ENCODE peak calls at places on chromosome 2, in nine cellular contexts. L, I, J, F, T, E, O, R and H are unnamed samples.

GRCh38 chr2:19850526-19851050 is 51.2 kb downstream of the TTC32 start:
- DNase-seq in L (no peak), I (no peak), J (no peak), F (no peak), T (no peak), E (no peak), O (no peak), R (no peak), H (no peak)

GRCh38 chr2:212958757-212959295 is 192.6 kb downstream of the IKZF2 start:
- DNase-seq in L (no peak), I (no peak), J (no peak), F (no peak), T (no peak), E (no peak), O (no peak), R (no peak), H (no peak)

GRCh38 chr2:36408198-36408703 is 52.7 kb downstream of the CRIM1 start:
- DNase-seq in L (peak), I (no peak), J (no peak), F (no peak), T (no peak), E (no peak), O (no peak), R (peak), H (no peak)

GRCh38 chr2:96205238-96205637 is 3.4 kb downstream of the STARD7 start:
- DNase-seq in L (peak), I (no peak), J (no peak), F (no peak), T (no peak), E (no peak), O (no peak), R (no peak), H (no peak)

GRCh38 chr2:202411097-202411496 is 35.0 kb downstream of the BMPR2 start:
- DNase-seq in L (no peak), I (no peak), J (no peak), F (no peak), T (no peak), E (no peak), O (no peak), R (no peak), H (no peak)

GRCh38 chr2:8872821-8873432 is 35.5 kb upstream of the KIDINS220 start:
- DNase-seq in L (peak), I (no peak), J (peak), F (no peak), T (no peak), E (peak), O (no peak), R (no peak), H (peak)

GRCh38 chr2:191983591-191983990 is 136.7 kb upstream of the CAVIN2 start:
- DNase-seq in L (no peak), I (no peak), J (no peak), F (no peak), T (no peak), E (no peak), O (no peak), R (no peak), H (no peak)

GRCh38 chr2:68387408-68388350 is 22.6 kb downstream of the PLEK start:
- DNase-seq in L (no peak), I (no peak), J (no peak), F (no peak), T (no peak), E (no peak), O (no peak), R (no peak), H (no peak)

GRCh38 chr2:12120281-12121150 is 374.1 kb downstream of the LPIN1 start:
- DNase-seq in L (peak), I (no peak), J (no peak), F (no peak), T (no peak), E (no peak), O (no peak), R (no peak), H (no peak)

GRCh38 chr2:174263989-174264388 is 15.7 kb upstream of the OLA1 start:
- DNase-seq in L (peak), I (no peak), J (peak), F (no peak), T (no peak), E (no peak), O (no peak), R (no peak), H (peak)

GRCh38 chr2:238459081-238459629 is 32.4 kb downstream of the ASB1 start:
- DNase-seq in L (peak), I (peak), J (no peak), F (peak), T (no peak), E (no peak), O (no peak), R (peak), H (no peak)

GRCh38 chr2:49770919-49771318 is 616.6 kb upstream of the FSHR start:
- DNase-seq in L (no peak), I (no peak), J (peak), F (peak), T (no peak), E (no peak), O (peak), R (no peak), H (no peak)

GRCh38 chr2:8049851-8050571 is 631.8 kb upstream of the ID2 start:
- DNase-seq in L (no peak), I (no peak), J (no peak), F (no peak), T (no peak), E (no peak), O (no peak), R (no peak), H (no peak)

GRCh38 chr2:59490192-59490591 is 1063.3 kb downstream of the BCL11A start:
- DNase-seq in L (no peak), I (no peak), J (no peak), F (no peak), T (no peak), E (no peak), O (no peak), R (no peak), H (no peak)

GRCh38 chr2:149661844-149662243 is 74.3 kb upstream of the MMADHC start:
- DNase-seq in L (peak), I (no peak), J (peak), F (peak), T (no peak), E (peak), O (no peak), R (no peak), H (no peak)

GRCh38 chr2:101699191-101699938 is 1.9 kb downstream of the MAP4K4 start:
- DNase-seq in L (no peak), I (no peak), J (no peak), F (no peak), T (no peak), E (no peak), O (no peak), R (no peak), H (peak)

GRCh38 chr2:41881249-41881648 is 166.6 kb upstream of the PKDCC start:
- DNase-seq in L (peak), I (no peak), J (no peak), F (no peak), T (no peak), E (no peak), O (no peak), R (no peak), H (no peak)

GRCh38 chr2:56132138-56132537 is 51.7 kb upstream of the CCDC85A start:
- DNase-seq in L (peak), I (no peak), J (peak), F (no peak), T (no peak), E (no peak), O (no peak), R (no peak), H (peak)

GRCh38 chr2:632471-632870 is 44.7 kb downstream of the TMEM18 start:
- DNase-seq in L (no peak), I (no peak), J (no peak), F (no peak), T (no peak), E (no peak), O (no peak), R (no peak), H (no peak)

GRCh38 chr2:59223737-59224136 is 982.6 kb upstream of the FANCL start:
- DNase-seq in L (no peak), I (no peak), J (no peak), F (no peak), T (no peak), E (no peak), O (no peak), R (no peak), H (no peak)

GRCh38 chr2:187541086-187542085 is 12.8 kb downstream of the TFPI start:
- DNase-seq in L (peak), I (no peak), J (peak), F (no peak), T (no peak), E (no peak), O (no peak), R (no peak), H (peak)

GRCh38 chr2:143684731-143685364 is 555.6 kb downstream of the ARHGAP15 start:
- DNase-seq in L (no peak), I (no peak), J (no peak), F (no peak), T (no peak), E (no peak), O (no peak), R (no peak), H (no peak)

GRCh38 chr2:64698068-64698645 is 44.4 kb upstream of the SERTAD2 start:
- DNase-seq in L (no peak), I (no peak), J (no peak), F (no peak), T (no peak), E (no peak), O (no peak), R (no peak), H (no peak)

GRCh38 chr2:205806126-205806905 is 124.0 kb downstream of the NRP2 start:
- DNase-seq in L (no peak), I (no peak), J (peak), F (peak), T (peak), E (no peak), O (no peak), R (no peak), H (no peak)

GRCh38 chr2:148614332-148615049 is 30.1 kb upstream of the EPC2 start:
- DNase-seq in L (peak), I (no peak), J (peak), F (no peak), T (no peak), E (no peak), O (no peak), R (no peak), H (peak)

GRCh38 chr2:241909769-241910168 is 40.2 kb downstream of the RTP5 start:
- DNase-seq in L (no peak), I (no peak), J (no peak), F (peak), T (peak), E (no peak), O (peak), R (no peak), H (no peak)

GRCh38 chr2:184779777-184780176 is 181.4 kb downstream of the ZNF804A start:
- DNase-seq in L (no peak), I (no peak), J (no peak), F (no peak), T (no peak), E (no peak), O (no peak), R (no peak), H (no peak)

GRCh38 chr2:197071213-197071612 is 144.7 kb upstream of the PGAP1 start:
- DNase-seq in L (no peak), I (no peak), J (no peak), F (no peak), T (no peak), E (no peak), O (no peak), R (no peak), H (no peak)

GRCh38 chr2:101400048-101400447 is 12.7 kb upstream of the CREG2 start:
- DNase-seq in L (no peak), I (no peak), J (peak), F (no peak), T (no peak), E (no peak), O (no peak), R (no peak), H (no peak)

GRCh38 chr2:46493241-46493970 is 14.0 kb downstream of the TMEM247 start:
- DNase-seq in L (peak), I (no peak), J (peak), F (no peak), T (no peak), E (no peak), O (no peak), R (no peak), H (peak)

GRCh38 chr2:205903549-205904129 is 182.3 kb downstream of the INO80D start:
- DNase-seq in L (no peak), I (no peak), J (peak), F (peak), T (no peak), E (no peak), O (no peak), R (no peak), H (no peak)

GRCh38 chr2:43049836-43050796 is 176.3 kb downstream of the ZFP36L2 start:
- DNase-seq in L (peak), I (peak), J (no peak), F (no peak), T (peak), E (no peak), O (peak), R (no peak), H (peak)

GRCh38 chr2:109214651-109215371 is 85.8 kb downstream of the SH3RF3 start:
- DNase-seq in L (no peak), I (no peak), J (no peak), F (no peak), T (peak), E (no peak), O (no peak), R (no peak), H (no peak)

GRCh38 chr2:158202151-158202778 is 100.6 kb downstream of the UPP2 start:
- DNase-seq in L (peak), I (no peak), J (peak), F (no peak), T (no peak), E (no peak), O (no peak), R (no peak), H (peak)

GRCh38 chr2:169828141-169828811 is 1.0 kb downstream of the UBR3 start:
- DNase-seq in L (peak), I (no peak), J (peak), F (no peak), T (no peak), E (peak), O (no peak), R (peak), H (peak)

GRCh38 chr2:64629329-64629781 is 24.4 kb downstream of the SERTAD2 start:
- DNase-seq in L (no peak), I (no peak), J (peak), F (peak), T (no peak), E (peak), O (no peak), R (no peak), H (no peak)

GRCh38 chr2:64141711-64142405 is 2.4 kb downstream of the PELI1 start:
- DNase-seq in L (peak), I (no peak), J (no peak), F (no peak), T (no peak), E (peak), O (no peak), R (no peak), H (no peak)

GRCh38 chr2:27356056-27356381 is 545 bp downstream of the GTF3C2 start:
- DNase-seq in L (peak), I (peak), J (peak), F (peak), T (peak), E (no peak), O (peak), R (peak), H (peak)

GRCh38 chr2:215529271-215529670 is 93.4 kb upstream of the FN1 start:
- DNase-seq in L (peak), I (no peak), J (no peak), F (no peak), T (no peak), E (no peak), O (no peak), R (no peak), H (peak)
- H3K27ac ChIP-seq in L (peak), I (no peak), J (peak), F (no peak), T (no peak), E (no peak), O (peak), R (no peak), H (peak)

GRCh38 chr2:218317232-218317630 is 24.9 kb upstream of the TMBIM1 start:
- DNase-seq in L (no peak), I (no peak), J (no peak), F (no peak), T (no peak), E (no peak), O (no peak), R (no peak), H (no peak)
- H3K27ac ChIP-seq in L (no peak), I (no peak), J (peak), F (peak), T (peak), E (peak), O (no peak), R (no peak), H (no peak)

GRCh38 chr2:152488075-152488474 is 153.1 kb downstream of the FMNL2 start:
- DNase-seq in L (no peak), I (no peak), J (no peak), F (no peak), T (no peak), E (no peak), O (no peak), R (no peak), H (no peak)

GRCh38 chr2:152486048-152486736 is 151.2 kb downstream of the FMNL2 start:
- DNase-seq in L (no peak), I (no peak), J (peak), F (no peak), T (no peak), E (peak), O (no peak), R (no peak), H (no peak)

GRCh38 chr2:152486737-152487063 is 151.7 kb downstream of the FMNL2 start:
- DNase-seq in L (no peak), I (no peak), J (no peak), F (no peak), T (no peak), E (no peak), O (no peak), R (no peak), H (no peak)

GRCh38 chr2:152491139-152491472 is 156.1 kb downstream of the FMNL2 start:
- DNase-seq in L (no peak), I (peak), J (no peak), F (no peak), T (no peak), E (no peak), O (peak), R (peak), H (no peak)

GRCh38 chr2:152489364-152489763 is 154.4 kb downstream of the FMNL2 start:
- DNase-seq in L (no peak), I (no peak), J (no peak), F (no peak), T (no peak), E (no peak), O (no peak), R (no peak), H (no peak)
- H3K27ac ChIP-seq in L (no peak), I (no peak), J (peak), F (no peak), T (no peak), E (no peak), O (no peak), R (no peak), H (no peak)

GRCh38 chr2:82735336-82735735 is 1723.7 kb downstream of the SUCLG1 start:
- DNase-seq in L (no peak), I (no peak), J (no peak), F (no peak), T (no peak), E (no peak), O (no peak), R (no peak), H (no peak)

GRCh38 chr2:82728090-82728489 is 1731.0 kb downstream of the SUCLG1 start:
- DNase-seq in L (no peak), I (no peak), J (no peak), F (no peak), T (no peak), E (no peak), O (no peak), R (no peak), H (no peak)

GRCh38 chr2:82731824-82732223 is 1727.3 kb downstream of the SUCLG1 start:
- DNase-seq in L (no peak), I (no peak), J (no peak), F (no peak), T (no peak), E (no peak), O (no peak), R (no peak), H (no peak)
- H3K27ac ChIP-seq in L (no peak), I (no peak), J (no peak), F (no peak), T (no peak), E (no peak), O (no peak), R (no peak), H (no peak)

DNA sequence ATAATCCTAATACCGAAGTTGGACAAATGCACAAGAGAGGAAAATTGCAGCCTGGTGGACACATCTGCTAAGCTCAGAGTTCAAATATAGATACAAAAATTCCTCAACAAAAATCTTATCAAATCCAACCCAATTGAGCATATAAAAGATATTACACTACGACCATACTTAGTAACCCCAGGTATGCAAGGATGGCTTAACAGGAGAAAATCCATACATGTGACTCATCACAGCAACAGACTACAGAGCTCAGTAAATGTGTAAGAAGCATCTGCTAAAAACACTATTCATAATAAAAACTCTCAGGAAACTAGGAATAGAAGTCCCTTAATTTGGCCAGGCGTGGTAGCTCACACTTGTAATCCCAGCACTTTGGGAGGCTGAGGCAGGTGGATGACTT is 28.3 kb downstream of the HS6ST1 start:
- DNase-seq in L (no peak), I (no peak), J (no peak), F (no peak), T (no peak), E (no peak), O (no peak), R (no peak), H (no peak)
- H3K27ac ChIP-seq in L (no peak), I (no peak), J (no peak), F (no peak), T (no peak), E (no peak), O (no peak), R (no peak), H (no peak)

GRCh38 chr2:160583823-160584537 is 90.4 kb upstream of the RBMS1 start:
- DNase-seq in L (no peak), I (no peak), J (no peak), F (no peak), T (no peak), E (no peak), O (no peak), R (no peak), H (no peak)
- H3K27ac ChIP-seq in L (no peak), I (peak), J (peak), F (no peak), T (no peak), E (no peak), O (no peak), R (no peak), H (no peak)